ENCODE peak calls at places on chromosome 2, in five cellular contexts. C is AG08395, S is glutamatergic neuron, Z is HT-29, N is psoas muscle. Y is an unnamed sample.

GRCh38 chr2:122743031-122743675 is 987.7 kb downstream of the TSN start:
- DNase-seq in Z (no peak), N (no peak), S (no peak), C (no peak), Y (no peak)

GRCh38 chr2:113219889-113220641 is 46.3 kb downstream of the PSD4 start:
- DNase-seq in Z (peak; percentile 76), C (peak; percentile 64), S (no peak), N (no peak), Y (peak; percentile 46)

GRCh38 chr2:127681976-127682857 is 6.9 kb upstream of the LIMS2 start:
- DNase-seq in C (no peak), N (no peak), S (no peak), Z (no peak), Y (no peak)

GRCh38 chr2:69462780-69463179 is 25.5 kb upstream of the NFU1 start:
- DNase-seq in C (no peak), Z (no peak), N (no peak), S (no peak), Y (no peak)

GRCh38 chr2:75548036-75548573 is 12.6 kb downstream of the EVA1A start:
- DNase-seq in N (no peak), C (no peak), Z (no peak), S (no peak), Y (peak; percentile 60)

GRCh38 chr2:224885836-224886547 is 156.3 kb downstream of the DOCK10 start:
- DNase-seq in C (peak; percentile 66), Z (no peak), N (no peak), S (no peak), Y (peak; percentile 11)

GRCh38 chr2:181317511-181317910 is 139.7 kb upstream of the ITGA4 start:
- DNase-seq in N (no peak), S (no peak), C (peak; percentile 4), Z (no peak), Y (no peak)

GRCh38 chr2:67669796-67670195 is 272.7 kb downstream of the ETAA1 start:
- DNase-seq in N (no peak), S (no peak), Z (no peak), C (no peak), Y (no peak)

GRCh38 chr2:100196786-100197494 is 54.5 kb upstream of the AFF3 start:
- DNase-seq in C (peak; percentile 45), Z (no peak), S (no peak), N (no peak), Y (no peak)

GRCh38 chr2:73933194-73933593 is 6.5 kb downstream of the DGUOK start:
- DNase-seq in C (no peak), Z (no peak), S (no peak), N (no peak), Y (no peak)